ENCODE peak calls at places on chromosomes 4 and X, in ten cellular contexts. A, G, D, Z, O, P, U, V, W and S are unnamed samples.
A peak's percentile ranks its signal among the peaks of the same experiment; 100 is the strongest.

GRCh38 chr4:8653326-8654000 is 60.9 kb downstream of the CPZ start:
- DNase-seq in A (no peak), G (no peak), D (no peak), Z (no peak), O (no peak), P (no peak), U (no peak), V (peak; percentile 31), W (no peak), S (no peak)

GRCh38 chr4:127143460-127144190 is 489.1 kb upstream of the INTU start:
- DNase-seq in A (no peak), G (no peak), D (no peak), Z (no peak), O (no peak), P (peak; percentile 77), U (no peak), V (no peak), W (no peak), S (no peak)

GRCh38 chr4:147901886-147902285 is 170.0 kb downstream of the ARHGAP10 start:
- DNase-seq in A (no peak), G (no peak), D (no peak), Z (no peak), O (no peak), P (peak; percentile 52), U (no peak), V (no peak), W (no peak), S (no peak)

GRCh38 chr4:168337550-168337940 is 19.0 kb upstream of the DDX60 start:
- DNase-seq in A (no peak), G (no peak), D (no peak), Z (no peak), O (no peak), P (peak; percentile 39), U (no peak), V (no peak), W (no peak), S (no peak)

GRCh38 chr4:147084861-147085260 is 139.2 kb upstream of the TTC29 start:
- DNase-seq in A (no peak), G (no peak), D (no peak), Z (no peak), O (no peak), P (no peak), U (no peak), V (no peak), W (no peak), S (no peak)

GRCh38 chr4:101349346-101350064 is 2.2 kb upstream of the PPP3CA start:
- DNase-seq in A (no peak), G (peak; percentile 51), D (peak; percentile 66), Z (peak; percentile 49), O (peak; percentile 19), P (no peak), U (no peak), V (peak; percentile 61), W (peak; percentile 24), S (no peak)

GRCh38 chrX:153778684-153779101 is 2.1 kb upstream of the SRPK3 start:
- DNase-seq in A (no peak), G (no peak), D (no peak), Z (no peak), O (no peak), P (no peak), U (no peak), V (no peak), W (no peak), S (no peak)

GRCh38 chrX:131778269-131779218 is 234.7 kb downstream of the OR13H1 start:
- DNase-seq in A (no peak), G (peak; percentile 79), D (peak; percentile 83), Z (no peak), O (no peak), P (peak; percentile 76), U (peak; percentile 46), V (no peak), W (no peak), S (no peak)

GRCh38 chrX:110310896-110311295 is 7.0 kb downstream of the AMMECR1 start:
- DNase-seq in A (peak; percentile 3), G (no peak), D (no peak), Z (no peak), O (no peak), P (no peak), U (no peak), V (no peak), W (no peak), S (peak; percentile 3)

GRCh38 chrX:20218809-20219505 is 47.8 kb downstream of the RPS6KA3 start:
- DNase-seq in A (no peak), G (no peak), D (no peak), Z (no peak), O (no peak), P (peak; percentile 20), U (peak; percentile 5), V (no peak), W (peak; percentile 14), S (no peak)

GRCh38 chr4:140718240-140718639 is 37.9 kb downstream of the TBC1D9 start:
- DNase-seq in A (no peak), G (no peak), D (no peak), Z (no peak), O (no peak), P (peak; percentile 59), U (no peak), V (no peak), W (no peak), S (no peak)

GRCh38 chrX:103831803-103832544 is at the start of gene RAB9B:
- DNase-seq in A (peak; percentile 41), G (peak; percentile 68), D (peak; percentile 78), Z (peak; percentile 20), O (peak; percentile 36), P (peak; percentile 33), U (no peak), V (peak; percentile 52), W (peak; percentile 81), S (peak; percentile 42)

GRCh38 chrX:43655961-43656494 is at the start of gene MAOA:
- DNase-seq in A (no peak), G (peak; percentile 88), D (peak; percentile 82), Z (peak; percentile 88), O (peak; percentile 86), P (no peak), U (peak; percentile 43), V (peak; percentile 54), W (peak; percentile 58), S (no peak)

GRCh38 chrX:41333744-41333993 is 293 bp upstream of the DDX3X start:
- DNase-seq in A (peak; percentile 52), G (no peak), D (peak; percentile 84), Z (no peak), O (peak; percentile 28), P (peak; percentile 90), U (peak; percentile 64), V (no peak), W (no peak), S (no peak)

DNA sequence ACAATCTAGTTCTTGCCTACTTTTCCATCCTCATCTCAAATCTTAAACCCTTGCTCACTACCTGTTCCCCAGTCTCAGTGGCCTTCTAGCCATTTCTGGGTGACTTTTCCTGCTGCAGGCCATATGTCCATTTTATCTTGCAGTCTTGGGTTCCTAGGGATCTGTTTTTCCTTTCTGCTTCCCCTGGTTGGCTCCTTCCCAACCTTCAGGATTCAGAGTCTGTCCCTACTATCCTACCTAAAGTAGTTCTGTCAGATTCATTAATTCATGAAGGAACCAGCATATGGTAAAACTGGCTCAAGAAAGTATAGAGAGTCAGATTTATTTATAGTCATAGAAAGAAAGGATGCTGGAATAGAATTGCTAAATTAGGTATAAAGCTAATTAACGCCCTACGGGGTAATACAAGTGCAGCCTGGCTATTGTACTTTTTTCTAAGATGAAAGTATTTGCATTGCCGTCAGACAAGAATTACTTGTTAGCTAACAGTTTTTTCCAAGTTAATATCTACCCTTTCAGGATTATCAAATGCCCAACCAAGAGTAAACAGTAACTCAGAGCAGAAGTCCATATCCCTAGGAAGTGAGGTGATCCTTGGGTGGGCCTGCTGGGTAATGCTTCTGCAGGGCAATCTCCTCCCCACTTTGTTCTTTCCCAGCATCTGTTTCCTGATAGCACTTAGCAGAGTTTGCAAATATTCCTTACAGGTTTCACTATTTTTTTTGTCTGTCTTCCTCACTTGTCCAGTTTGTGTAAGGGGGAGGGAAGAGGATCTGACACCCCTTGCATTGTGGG is 63.6 kb downstream of the REPS2 start:
- DNase-seq in A (no peak), G (peak; percentile 26), D (peak; percentile 45), Z (no peak), O (no peak), P (no peak), U (no peak), V (no peak), W (no peak), S (no peak)
- TF ChIP-seq POLR2A in A (no peak), G (no peak), D (no peak), Z (no peak), O (no peak), P (no peak), U (no peak), V (no peak), W (no peak), S (no peak)

GRCh38 chrX:130165703-130166502 is at the start of gene AIFM1:
- DNase-seq in A (peak; percentile 72), G (peak; percentile 92), D (peak; percentile 92), Z (peak; percentile 86), O (peak; percentile 66), P (peak; percentile 94), U (peak; percentile 83), V (peak; percentile 80), W (peak; percentile 89), S (peak; percentile 57)
- TF ChIP-seq POLR2A in A (peak; percentile 80), G (peak; percentile 66), D (peak; percentile 78), Z (no peak), O (peak; percentile 52), P (no peak), U (peak; percentile 89), V (no peak), W (no peak), S (peak; percentile 85)

DNA sequence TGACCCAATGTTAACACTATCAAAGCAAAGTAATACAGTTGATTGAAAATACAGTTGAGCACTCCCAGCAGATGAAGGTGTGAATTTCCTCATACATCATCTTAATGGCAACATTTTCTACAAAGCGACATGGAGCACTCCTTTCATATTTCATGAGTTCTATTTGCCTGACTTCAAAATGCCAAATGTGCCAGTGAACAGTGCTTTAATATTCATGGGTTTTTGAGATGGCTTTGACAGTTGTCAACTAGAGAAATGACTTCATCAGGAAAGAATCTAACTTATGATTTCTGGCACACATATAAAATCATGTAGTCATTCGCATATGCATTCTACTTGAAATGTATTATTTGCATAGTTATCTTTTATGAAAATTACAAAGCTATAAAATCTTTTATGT is 222.4 kb downstream of the GALNTL6 start:
- DNase-seq in A (no peak), G (no peak), D (no peak), Z (no peak), O (no peak), P (no peak), U (no peak), V (no peak), W (no peak), S (no peak)
- TF ChIP-seq POLR2A in A (no peak), G (no peak), D (no peak), Z (no peak), O (no peak), P (no peak), U (no peak), V (no peak), W (no peak), S (no peak)

GRCh38 chrX:1418901-1419544 is 27.1 kb upstream of the SLC25A6 start:
- DNase-seq in A (no peak), G (no peak), D (no peak), Z (no peak), O (no peak), P (no peak), U (no peak), V (no peak), W (no peak), S (no peak)
- TF ChIP-seq POLR2A in A (no peak), G (no peak), D (no peak), Z (no peak), O (no peak), P (no peak), U (no peak), V (no peak), W (no peak), S (no peak)